ENCODE peak calls at places on chromosomes 12 and 14, in nine cellular contexts. K is astrocyte of the spinal cord; A is AG04450; Y is Peyer's patch; X is neural progenitor cell; I is GM23338; T is CD8-positive, alpha-beta T cell; O is stomach; E is brain microvascular endothelial cell. V is an unnamed sample.

GRCh38 chr12:57845478-57846284 is 848 bp downstream of the CTDSP2 start:
- DNase-seq in K (peak; percentile 35), A (no peak), Y (peak; percentile 83), X (peak; percentile 83), I (peak; percentile 71), T (peak; percentile 54), O (peak; percentile 82), E (no peak), V (no peak)

GRCh38 chr14:92487513-92488133 is 26.0 kb upstream of the RIN3 start:
- DNase-seq in K (no peak), A (no peak), Y (no peak), X (no peak), I (peak; percentile 22), T (no peak), O (no peak), E (no peak), V (no peak)

GRCh38 chr14:53978194-53978593 is 21.6 kb upstream of the BMP4 start:
- DNase-seq in K (no peak), A (no peak), Y (no peak), X (no peak), I (no peak), T (no peak), O (no peak), E (no peak), V (no peak)

GRCh38 chr14:22479781-22480464 is 109.1 kb downstream of the DAD1 start:
- DNase-seq in K (no peak), A (no peak), Y (no peak), X (no peak), I (no peak), T (no peak), O (no peak), E (no peak), V (no peak)

GRCh38 chr12:101414533-101415119 is 7.1 kb upstream of the ARL1 start:
- DNase-seq in K (peak; percentile 72), A (peak; percentile 30), Y (peak; percentile 59), X (peak; percentile 70), I (peak; percentile 77), T (no peak), O (no peak), E (peak; percentile 57), V (peak; percentile 56)

GRCh38 chr14:58765375-58765774 is 127.6 kb downstream of the DACT1 start:
- DNase-seq in K (no peak), A (no peak), Y (no peak), X (no peak), I (no peak), T (no peak), O (no peak), E (peak; percentile 60), V (no peak)

GRCh38 chr12:65339161-65339560 is 60.7 kb downstream of the MSRB3 start:
- DNase-seq in K (no peak), A (no peak), Y (no peak), X (no peak), I (no peak), T (no peak), O (no peak), E (no peak), V (no peak)

GRCh38 chr14:66496911-66497310 is 10.7 kb downstream of the CCDC196 start:
- DNase-seq in K (no peak), A (no peak), Y (no peak), X (no peak), I (no peak), T (no peak), O (no peak), E (no peak), V (no peak)

GRCh38 chr12:109270494-109270893 is 38.6 kb downstream of the FOXN4 start:
- DNase-seq in K (no peak), A (no peak), Y (no peak), X (no peak), I (no peak), T (no peak), O (no peak), E (no peak), V (no peak)

GRCh38 chr12:114355389-114356088 is 50.4 kb downstream of the TBX5 start:
- DNase-seq in K (no peak), A (no peak), Y (no peak), X (peak; percentile 54), I (peak; percentile 82), T (no peak), O (no peak), E (no peak), V (no peak)

GRCh38 chr12:55771736-55772135 is 28.8 kb downstream of the GDF11 start:
- DNase-seq in K (no peak), A (no peak), Y (no peak), X (no peak), I (no peak), T (no peak), O (no peak), E (no peak), V (no peak)

GRCh38 chr12:67091678-67092077 is 177.5 kb upstream of the CAND1 start:
- DNase-seq in K (no peak), A (no peak), Y (no peak), X (no peak), I (no peak), T (no peak), O (no peak), E (no peak), V (no peak)

GRCh38 chr14:75667099-75667498 is 6.1 kb downstream of the TTLL5 start:
- DNase-seq in K (no peak), A (no peak), Y (no peak), X (no peak), I (no peak), T (no peak), O (no peak), E (no peak), V (no peak)

GRCh38 chr12:69065804-69066203 is 132.8 kb upstream of the CPM start:
- DNase-seq in K (no peak), A (no peak), Y (no peak), X (no peak), I (no peak), T (no peak), O (no peak), E (no peak), V (no peak)

GRCh38 chr12:25084816-25085215 is 110.1 kb downstream of the DNAI7 start:
- DNase-seq in K (no peak), A (no peak), Y (no peak), X (peak; percentile 20), I (peak; percentile 58), T (no peak), O (no peak), E (no peak), V (no peak)

GRCh38 chr12:132495165-132495544 is 5.2 kb downstream of the FBRSL1 start:
- DNase-seq in K (no peak), A (no peak), Y (no peak), X (no peak), I (no peak), T (no peak), O (no peak), E (no peak), V (no peak)

DNA sequence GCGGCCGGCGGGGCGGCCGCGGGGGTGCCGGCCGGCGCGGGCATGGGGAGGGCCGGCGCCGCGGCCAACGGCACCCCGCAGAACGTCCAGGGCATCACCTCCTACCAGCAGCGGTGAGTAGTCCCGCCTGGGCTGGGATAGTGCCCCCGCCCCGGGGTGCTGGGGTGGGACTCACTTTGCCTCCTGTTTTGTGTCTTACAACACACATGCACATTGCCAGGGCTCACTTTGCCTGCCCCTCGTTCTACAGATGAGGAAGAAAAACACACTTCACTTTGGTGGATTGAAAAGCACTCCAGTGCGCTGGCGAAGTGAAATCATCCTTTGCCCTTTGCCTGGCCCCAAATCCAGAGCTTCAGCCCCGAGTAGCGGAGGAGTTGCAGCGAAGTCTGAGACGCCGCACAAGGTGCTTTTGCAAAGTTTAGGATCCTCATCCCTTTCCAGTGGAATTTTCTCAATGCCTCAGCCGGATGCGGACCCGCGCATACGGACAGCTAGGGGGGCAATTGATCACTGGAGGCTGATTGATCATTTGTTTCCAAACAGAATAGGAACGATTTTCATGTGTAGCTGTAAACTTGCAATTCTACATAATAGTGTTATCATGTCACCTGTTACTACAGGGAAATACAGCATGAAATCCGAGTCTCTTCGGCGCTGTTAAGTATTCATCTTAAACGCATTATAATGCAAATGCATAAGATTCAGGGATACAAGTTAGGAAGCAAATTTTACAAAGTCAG is 3.6 kb upstream of the NPAS3 start:
- DNase-seq in K (no peak), A (no peak), Y (no peak), X (peak; percentile 57), I (peak; percentile 53), T (no peak), O (no peak), E (no peak), V (no peak)
- H3K4me3 ChIP-seq in K (peak overlapping the region; percentile 43), A (peak overlapping the region; percentile 4), Y (no peak overlapping the region), X (peak overlapping the region; percentile 63), I (peak overlapping the region; percentile 70), T (no peak overlapping the region), O (peak overlapping the region; percentile 49), E (peak overlapping the region; percentile 43), V (peak overlapping the region; percentile 25)

GRCh38 chr14:104731249-104731924 is 7.4 kb downstream of the ADSS1 start:
- DNase-seq in K (no peak), A (no peak), Y (no peak), X (peak; percentile 59), I (peak; percentile 87), T (no peak), O (no peak), E (no peak), V (no peak)
- TF ChIP-seq CTCF in K (peak; percentile 55), A (peak; percentile 43), Y (no peak), X (peak; percentile 51), I (peak; percentile 65), T (no peak), O (no peak), E (peak; percentile 70), V (peak; percentile 57)

DNA sequence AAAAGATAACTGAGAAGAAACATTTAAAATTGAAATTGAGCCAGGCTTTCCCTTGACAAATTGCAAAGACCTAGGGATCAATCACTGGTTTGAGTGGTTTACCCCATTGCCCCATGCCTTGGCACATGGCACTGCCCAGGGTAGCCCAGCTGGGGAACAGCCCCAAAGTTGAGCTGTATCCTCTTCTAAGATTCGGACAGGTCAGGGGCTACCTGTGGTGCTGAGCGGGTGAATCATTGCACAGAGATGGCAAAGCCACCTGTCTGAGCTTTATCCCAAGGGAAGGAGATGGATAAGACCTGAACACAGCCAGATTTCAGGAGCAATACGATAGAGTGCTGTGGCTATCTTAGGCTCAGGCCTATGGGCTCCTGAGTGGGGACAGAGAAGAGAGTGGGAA is 7.0 kb downstream of the IFI27L2 start:
- DNase-seq in K (no peak), A (no peak), Y (peak; percentile 17), X (no peak), I (no peak), T (no peak), O (peak; percentile 17), E (no peak), V (no peak)
- H3K4me3 ChIP-seq in K (no peak overlapping the region), A (no peak overlapping the region), Y (no peak overlapping the region), X (no peak overlapping the region), I (no peak overlapping the region), T (no peak overlapping the region), O (no peak overlapping the region), E (no peak overlapping the region), V (no peak overlapping the region)

DNA sequence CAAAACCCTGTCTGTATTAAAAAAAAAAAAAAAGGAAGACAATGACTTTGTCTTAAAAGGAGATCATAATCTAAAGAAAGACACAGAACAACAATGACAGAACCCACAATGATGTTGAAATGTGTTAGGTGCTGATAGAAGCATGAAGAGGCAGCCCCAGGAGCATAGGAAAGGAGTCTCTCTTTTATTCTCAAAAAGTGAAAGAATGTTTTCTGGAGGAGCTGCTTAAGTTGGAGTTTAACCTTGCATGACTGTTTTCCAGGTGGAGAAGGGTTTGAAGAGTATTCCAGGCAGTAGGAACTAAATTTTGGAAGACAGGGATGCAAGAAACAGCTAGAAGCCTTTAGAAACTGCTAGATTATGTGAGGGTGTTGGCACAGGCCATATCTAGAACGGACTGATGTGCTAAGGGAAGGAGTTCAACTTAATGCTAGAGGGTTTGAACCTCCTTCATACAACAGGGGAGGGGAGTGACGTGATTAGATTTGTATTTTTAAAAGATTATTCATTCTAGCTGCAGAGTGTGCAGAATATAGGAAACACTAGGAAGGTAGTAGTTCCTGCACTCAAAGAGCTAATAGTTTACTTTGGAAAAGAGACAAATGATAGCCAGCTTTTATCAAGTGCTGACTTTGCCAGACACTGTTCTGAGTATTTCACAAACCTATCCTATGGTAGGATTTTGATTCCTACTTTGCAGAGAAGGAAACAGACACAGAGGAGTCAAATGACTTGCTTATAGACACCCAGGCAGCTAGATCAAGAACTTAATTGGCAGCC is 4.6 kb upstream of the RPL6 start:
- DNase-seq in K (no peak), A (no peak), Y (no peak), X (no peak), I (no peak), T (no peak), O (no peak), E (no peak), V (no peak)
- TF ChIP-seq CTCF in K (no peak), A (no peak), Y (no peak), X (no peak), I (no peak), T (no peak), O (no peak), E (no peak), V (no peak)

V was measured in HFF-Myc.